ENCODE peak calls at places on chromosome 11, in six cellular contexts. C is foreskin fibroblast, E is OCI-LY7, R is GM23338, Z is fibroblast of pulmonary artery, A is fibroblast of mammary gland. G is an unnamed sample.

GRCh38 chr11:44621140-44621681 is 55.7 kb downstream of the CD82 start:
- DNase-seq in R (peak), C (peak), Z (peak), A (peak), E (peak), G (peak)

GRCh38 chr11:31641477-31642062 is 132.0 kb downstream of the ELP4 start:
- DNase-seq in Z (peak), R (peak), E (peak), A (peak), C (peak), G (peak)

GRCh38 chr11:64152841-64153691 is 12.8 kb downstream of the MACROD1 start:
- DNase-seq in C (peak), R (peak), E (peak), Z (peak), A (peak), G (peak)

GRCh38 chr11:80722616-80723015 is 1281.8 kb upstream of the TENM4 start:
- DNase-seq in E (no peak), A (peak), R (no peak), Z (peak), C (no peak), G (peak)

GRCh38 chr11:103464420-103464819 is 355.2 kb downstream of the DYNC2H1 start:
- DNase-seq in C (no peak), R (no peak), A (no peak), Z (no peak), E (no peak), G (no peak)

GRCh38 chr11:96530473-96530872 is 140.7 kb downstream of the JRKL start:
- DNase-seq in E (no peak), A (no peak), C (no peak), Z (no peak), R (no peak), G (no peak)

GRCh38 chr11:118212131-118212725 is 12.6 kb downstream of the JAML start:
- DNase-seq in Z (no peak), E (no peak), C (no peak), R (peak), A (no peak), G (peak)

GRCh38 chr11:95375881-95376280 is 144.9 kb upstream of the SESN3 start:
- DNase-seq in A (peak), E (no peak), R (no peak), Z (peak), C (peak), G (peak)

GRCh38 chr11:119445850-119446249 is 22.9 kb upstream of the THY1 start:
- DNase-seq in E (no peak), R (no peak), A (no peak), C (peak), Z (no peak), G (no peak)

GRCh38 chr11:12771875-12772274 is 97.7 kb downstream of the TEAD1 start:
- DNase-seq in R (no peak), Z (peak), A (peak), C (no peak), E (no peak), G (no peak)

GRCh38 chr11:76395296-76395695 is 14.2 kb downstream of the GVQW3 start:
- DNase-seq in Z (no peak), C (no peak), R (no peak), E (no peak), A (no peak), G (no peak)

GRCh38 chr11:20881328-20882079 is 212.1 kb downstream of the NELL1 start:
- DNase-seq in Z (no peak), E (no peak), R (peak), A (no peak), C (no peak), G (no peak)

GRCh38 chr11:66069715-66070603 is at the start of gene PACS1:
- DNase-seq in E (peak), A (peak), Z (peak), R (peak), C (peak), G (peak)

DNA sequence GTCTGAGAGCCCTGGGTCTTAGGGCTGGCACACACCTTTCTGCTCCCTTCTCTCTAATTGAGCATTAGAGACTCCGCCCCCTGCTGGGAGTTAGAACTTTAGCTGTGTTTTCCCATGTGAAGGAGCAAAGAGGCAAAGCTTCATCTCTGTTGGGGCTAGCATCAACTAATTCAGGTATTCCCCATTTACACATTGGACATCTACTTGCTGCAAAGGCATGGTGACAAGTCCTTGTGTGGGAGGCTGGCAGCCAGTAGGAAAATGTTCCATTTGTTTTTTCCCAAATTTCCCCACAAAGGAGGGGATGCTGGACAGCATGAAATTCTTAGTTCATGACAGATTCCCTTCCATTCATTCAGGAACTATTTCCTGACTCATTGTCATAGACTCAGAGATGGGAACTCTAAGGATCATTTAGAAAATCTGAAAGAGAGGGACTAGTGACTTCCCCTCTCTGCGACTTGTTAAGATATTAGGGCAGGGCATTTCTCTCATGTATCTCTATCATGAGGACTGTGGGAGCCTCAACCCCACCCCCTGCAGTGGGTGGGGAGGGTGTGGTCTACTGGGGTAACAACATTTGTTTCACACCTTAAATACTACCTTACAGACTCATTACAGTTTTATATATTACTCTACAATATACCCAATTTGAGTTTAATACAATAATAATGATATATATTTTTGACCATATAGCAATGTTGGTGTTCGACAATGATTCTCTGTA is 3.7 kb downstream of the CD44 start:
- DNase-seq in Z (peak), C (peak), R (peak), E (peak), A (peak), G (peak)
- TF ChIP-seq CTCF in Z (no peak), C (peak), R (no peak), E (peak), A (no peak), G (no peak)

GRCh38 chr11:114340311-114341131 is 44.3 kb downstream of the NNMT start:
- DNase-seq in C (peak), Z (peak), E (peak), R (peak), A (peak), G (peak)
- H3K4me3 ChIP-seq in C (peak), Z (peak), E (no peak), R (no peak), A (peak), G (no peak)

GRCh38 chr11:124868322-124869274 is 3.4 kb downstream of the ROBO3 start:
- DNase-seq in A (no peak), R (peak), C (no peak), Z (no peak), E (no peak), G (no peak)

GRCh38 chr11:124865902-124866851 is 945 bp downstream of the ROBO3 start:
- DNase-seq in A (no peak), C (peak), R (peak), Z (peak), E (no peak), G (peak)

GRCh38 chr11:124869856-124870387 is 4.7 kb downstream of the ROBO3 start:
- DNase-seq in A (no peak), E (no peak), Z (no peak), R (no peak), C (no peak), G (no peak)

GRCh38 chr11:124869331-124869730 is 4.1 kb downstream of the ROBO3 start:
- DNase-seq in R (no peak), C (no peak), E (no peak), Z (no peak), A (no peak), G (no peak)

DNA sequence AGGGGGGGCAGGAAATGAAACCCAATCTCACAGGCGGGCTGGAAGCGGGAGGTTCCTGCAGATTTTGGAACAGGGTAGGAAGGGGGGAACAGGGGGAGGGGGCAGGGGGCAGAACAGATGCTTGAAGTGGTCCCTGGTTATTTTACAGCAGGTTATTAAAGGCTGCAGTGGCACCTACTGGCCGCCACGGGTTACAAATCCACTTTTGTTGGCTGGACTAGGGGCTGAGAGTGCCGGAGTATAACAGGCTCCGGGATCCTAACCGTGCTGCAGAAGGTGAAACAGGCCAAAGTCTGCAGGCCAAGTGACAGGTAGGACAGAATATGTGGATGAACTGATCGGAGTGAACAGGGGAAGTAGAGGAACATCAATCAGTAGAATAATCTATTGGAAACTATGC is 2.5 kb downstream of the ROBO3 start:
- DNase-seq in E (peak), R (peak), A (peak), Z (peak), C (peak), G (peak)
- TF ChIP-seq CTCF in E (peak), R (peak), A (peak), Z (peak), C (peak), G (peak)

GRCh38 chr11:130178441-130178971 is 18.9 kb downstream of the ST14 start:
- DNase-seq in C (no peak), E (peak), A (peak), R (no peak), Z (no peak), G (peak)
- H3K4me3 ChIP-seq in C (no peak), E (peak), A (no peak), R (no peak), Z (no peak), G (no peak)

GRCh38 chr11:32881286-32881685 is 11.3 kb upstream of the QSER1 start:
- DNase-seq in E (no peak), A (peak), C (peak), R (no peak), Z (no peak), G (peak)

GRCh38 chr11:32885556-32885955 is 7.1 kb upstream of the QSER1 start:
- DNase-seq in R (peak), A (no peak), Z (no peak), C (no peak), E (no peak), G (no peak)

GRCh38 chr11:32884023-32884422 is 8.6 kb upstream of the QSER1 start:
- DNase-seq in Z (no peak), A (no peak), C (no peak), R (no peak), E (no peak), G (no peak)

GRCh38 chr11:32886180-32886579 is 6.4 kb upstream of the QSER1 start:
- DNase-seq in R (no peak), C (no peak), E (no peak), A (no peak), Z (no peak), G (no peak)

GRCh38 chr11:32884770-32885384 is 7.7 kb upstream of the QSER1 start:
- DNase-seq in A (peak), R (peak), C (peak), E (peak), Z (peak), G (peak)
- TF ChIP-seq CTCF in A (peak), R (peak), C (peak), E (peak), Z (peak), G (peak)